ENCODE peak calls at places on chromosome 14, in six cellular contexts. W is foreskin fibroblast; T is dermis microvascular lymphatic vessel endothelial cell; X is stimulated activated CD4-positive, alpha-beta T cell treated with anti-CD3 and anti-CD28 coated beads, TNF-alpha, amount 100 ng/mL, for 1 hour; G is body of pancreas; L is neural crest cell. A is an unnamed sample.

GRCh38 chr14:29144598-29144997 is 378.0 kb downstream of the FOXG1 start:
- DNase-seq in W (peak), T (no peak), X (no peak), G (no peak), L (no peak), A (peak)

GRCh38 chr14:41662780-41663477 is 56.3 kb downstream of the LRFN5 start:
- DNase-seq in W (no peak), T (no peak), X (no peak), G (no peak), L (no peak), A (no peak)

GRCh38 chr14:92647499-92648279 is 100.7 kb downstream of the LGMN start:
- DNase-seq in W (peak), T (no peak), X (no peak), G (no peak), L (no peak), A (peak)

GRCh38 chr14:74919421-74920165 is 3.5 kb downstream of the RPS6KL1 start:
- DNase-seq in W (peak), T (no peak), X (no peak), G (no peak), L (no peak), A (peak)

GRCh38 chr14:100979780-100980179 is 76.3 kb upstream of the RTL1 start:
- DNase-seq in W (peak), T (peak), X (no peak), G (no peak), L (no peak), A (peak)

GRCh38 chr14:68548194-68549056 is 244.4 kb downstream of the ZFP36L1 start:
- DNase-seq in W (peak), T (no peak), X (no peak), G (peak), L (peak), A (peak)

GRCh38 chr14:25102788-25103187 is 52.8 kb upstream of the STXBP6 start:
- DNase-seq in W (no peak), T (no peak), X (no peak), G (no peak), L (no peak), A (no peak)

GRCh38 chr14:45065951-45066350 is 18.0 kb upstream of the PRPF39 start:
- DNase-seq in W (no peak), T (no peak), X (no peak), G (no peak), L (no peak), A (no peak)

GRCh38 chr14:105326568-105326867 is 12.0 kb downstream of the PACS2 start:
- DNase-seq in W (no peak), T (no peak), X (no peak), G (no peak), L (no peak), A (no peak)

GRCh38 chr14:60724080-60724618 is at the start of gene SIX4:
- DNase-seq in W (peak), T (peak), X (no peak), G (peak), L (peak), A (peak)

GRCh38 chr14:30223385-30223785 is 295.7 kb upstream of the PRKD1 start:
- DNase-seq in W (peak), T (peak), X (no peak), G (peak), L (no peak), A (peak)

GRCh38 chr14:100419856-100420255 is 96.7 kb downstream of the SLC25A47 start:
- DNase-seq in W (no peak), T (peak), X (no peak), G (no peak), L (no peak), A (no peak)

GRCh38 chr14:91830777-91831176 is 36.6 kb downstream of the TC2N start:
- DNase-seq in W (no peak), T (no peak), X (no peak), G (peak), L (no peak), A (no peak)

A was measured in AG08395.